ENCODE peak calls at places on chromosomes 12 and 14, in five cellular contexts. One of them, this sample, is unnamed. For H3K36me3 and H3K4me1, the result is how much of the 10 kb centered on the place peaks cover.

GRCh38 chr12:2256453-2256852 is 203.7 kb downstream of the CACNA1C start:
- DNase-seq in left lung: no peak
- DNase-seq in lung: no peak
- DNase-seq in uterus: no peak
- DNase-seq in breast epithelium: no peak
- DNase-seq in this sample: no peak

GRCh38 chr14:43795600-43796228 is 711.4 kb downstream of the FSCB start:
- DNase-seq in uterus: no peak
- DNase-seq in lung: no peak
- DNase-seq in left lung: no peak
- DNase-seq in breast epithelium: no peak
- DNase-seq in this sample: no peak

GRCh38 chr12:81070846-81071245 is 7.0 kb upstream of the ACSS3 start:
- DNase-seq in left lung: no peak
- DNase-seq in uterus: no peak
- DNase-seq in breast epithelium: no peak
- DNase-seq in lung: no peak
- DNase-seq in this sample: no peak

GRCh38 chr12:13534645-13535398 is 338.3 kb downstream of the EMP1 start:
- DNase-seq in left lung: peak
- DNase-seq in breast epithelium: no peak
- DNase-seq in lung: peak
- DNase-seq in uterus: peak
- DNase-seq in this sample: peak

GRCh38 chr12:70190252-70191010 is 52.8 kb upstream of the CNOT2 start:
- DNase-seq in breast epithelium: no peak
- DNase-seq in left lung: no peak
- DNase-seq in uterus: no peak
- DNase-seq in lung: no peak
- DNase-seq in this sample: no peak

GRCh38 chr12:126667340-126667739 is 1599.6 kb upstream of the TMEM132C start:
- DNase-seq in breast epithelium: no peak
- DNase-seq in left lung: no peak
- DNase-seq in lung: no peak
- DNase-seq in uterus: no peak
- DNase-seq in this sample: no peak

GRCh38 chr12:81758421-81759214 is 532 bp downstream of the PPFIA2 start:
- DNase-seq in left lung: peak
- DNase-seq in lung: no peak
- DNase-seq in breast epithelium: no peak
- DNase-seq in uterus: peak
- DNase-seq in this sample: no peak

GRCh38 chr14:91396959-91397815 is 20.4 kb downstream of the CCDC88C start:
- DNase-seq in uterus: no peak
- DNase-seq in breast epithelium: no peak
- DNase-seq in lung: peak
- DNase-seq in left lung: peak
- DNase-seq in this sample: peak

GRCh38 chr14:35046751-35047536 is 872 bp downstream of the FAM177A1 start:
- DNase-seq in breast epithelium: peak
- DNase-seq in left lung: no peak
- DNase-seq in lung: peak
- DNase-seq in uterus: no peak
- DNase-seq in this sample: peak

GRCh38 chr12:124812972-124813371 is 50.7 kb downstream of the SCARB1 start:
- DNase-seq in breast epithelium: no peak
- DNase-seq in uterus: no peak
- DNase-seq in lung: no peak
- DNase-seq in left lung: no peak
- DNase-seq in this sample: no peak

GRCh38 chr12:124817076-124818000 is 46.3 kb downstream of the SCARB1 start:
- DNase-seq in uterus: no peak
- DNase-seq in lung: no peak
- DNase-seq in breast epithelium: no peak
- DNase-seq in left lung: peak
- DNase-seq in this sample: no peak

GRCh38 chr12:124816295-124816854 is 47.3 kb downstream of the SCARB1 start:
- DNase-seq in uterus: no peak
- DNase-seq in left lung: peak
- DNase-seq in lung: no peak
- DNase-seq in breast epithelium: no peak
- DNase-seq in this sample: no peak

GRCh38 chr12:124813782-124814181 is 49.9 kb downstream of the SCARB1 start:
- DNase-seq in left lung: peak
- DNase-seq in uterus: no peak
- DNase-seq in lung: no peak
- DNase-seq in breast epithelium: no peak
- DNase-seq in this sample: no peak

DNA sequence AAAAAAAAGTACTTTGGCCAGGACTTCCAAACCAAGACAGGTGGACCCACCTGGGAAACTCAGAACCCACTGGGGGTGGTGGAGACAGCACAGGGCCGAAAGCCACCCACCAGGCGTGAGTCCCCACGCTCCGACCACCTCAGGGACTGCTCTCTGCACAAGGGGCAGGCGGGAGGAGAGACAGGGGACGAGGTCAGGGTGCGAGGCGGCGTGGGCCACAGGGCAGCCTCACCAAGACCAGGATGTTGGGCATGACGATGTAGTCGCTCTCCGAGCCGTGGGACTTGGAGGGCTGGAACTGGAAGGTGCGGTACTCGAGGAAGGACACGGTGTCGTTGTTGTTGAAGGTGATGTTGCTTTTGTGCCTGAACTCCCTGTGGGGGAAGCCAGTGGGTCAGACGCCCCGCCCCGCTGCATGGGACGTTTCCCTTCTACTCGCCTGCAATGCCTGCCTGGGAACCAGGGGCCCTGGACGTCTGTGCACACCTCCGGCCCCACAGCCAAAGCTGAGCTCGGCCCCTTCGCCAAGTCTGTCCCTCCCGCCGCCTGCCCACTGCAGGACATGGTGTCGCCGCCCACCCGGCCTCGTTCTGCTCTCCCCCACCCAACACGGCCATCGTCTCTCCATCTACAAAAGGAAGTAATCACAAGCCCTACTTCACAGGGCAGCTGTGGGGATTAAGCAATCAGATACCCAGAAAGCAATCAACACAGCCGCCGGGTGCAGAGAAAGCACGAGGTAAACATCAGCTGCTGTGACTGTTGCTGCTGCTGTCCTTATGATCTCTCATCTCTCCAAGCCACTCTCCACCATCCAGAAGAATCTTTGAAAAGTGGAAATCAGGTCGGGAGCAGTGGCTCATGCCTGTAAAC is 48.7 kb downstream of the SCARB1 start:
- DNase-seq in uterus: no peak
- DNase-seq in breast epithelium: no peak
- DNase-seq in lung: no peak
- DNase-seq in left lung: peak
- DNase-seq in this sample: no peak
- TF ChIP-seq CTCF in uterus: no peak
- TF ChIP-seq CTCF in breast epithelium: no peak
- TF ChIP-seq CTCF in lung: no peak
- TF ChIP-seq CTCF in left lung: no peak
- TF ChIP-seq CTCF in this sample: no peak

GRCh38 chr12:132774646-132775275 is 13.1 kb upstream of the ANKLE2 start:
- DNase-seq in lung: no peak
- DNase-seq in uterus: no peak
- DNase-seq in breast epithelium: no peak
- DNase-seq in left lung: peak
- DNase-seq in this sample: no peak
- H3K36me3 ChIP-seq in lung: under half
- H3K36me3 ChIP-seq in uterus: under half
- H3K36me3 ChIP-seq in breast epithelium: under half
- H3K36me3 ChIP-seq in left lung: half or more
- H3K36me3 ChIP-seq in this sample: half or more

DNA sequence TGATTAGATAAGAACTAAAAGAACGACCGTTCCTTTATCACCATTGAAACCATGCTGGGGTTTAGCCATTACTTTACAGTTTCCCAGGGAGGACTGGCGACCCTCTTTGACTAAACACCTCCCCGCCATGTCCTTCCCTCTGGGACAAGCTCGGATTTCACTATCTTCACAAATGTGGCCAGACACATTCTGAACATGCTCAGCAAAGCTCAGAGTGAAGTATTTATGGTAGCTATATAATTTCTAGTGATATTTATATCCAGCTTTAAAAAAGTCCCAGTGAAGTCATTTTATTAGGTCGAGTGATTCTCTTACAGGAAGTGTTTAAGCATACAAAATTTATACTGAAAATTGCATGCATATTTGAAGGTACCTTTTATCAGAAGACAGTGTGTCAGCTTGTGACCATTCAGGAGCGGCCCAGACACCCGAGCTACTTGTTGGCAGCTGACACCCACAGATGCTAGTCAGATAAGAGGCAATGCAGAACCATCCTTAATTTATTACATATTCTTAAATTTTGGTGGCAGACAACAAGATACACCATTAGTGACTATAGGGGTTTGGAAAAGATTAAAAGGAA is 36.8 kb downstream of the NIN start:
- DNase-seq in breast epithelium: no peak
- DNase-seq in uterus: no peak
- DNase-seq in left lung: no peak
- DNase-seq in lung: no peak
- DNase-seq in this sample: no peak
- H3K4me1 ChIP-seq in breast epithelium: under half
- H3K4me1 ChIP-seq in uterus: under half
- H3K4me1 ChIP-seq in left lung: under half
- H3K4me1 ChIP-seq in lung: under half
- H3K4me1 ChIP-seq in this sample: under half

DNA sequence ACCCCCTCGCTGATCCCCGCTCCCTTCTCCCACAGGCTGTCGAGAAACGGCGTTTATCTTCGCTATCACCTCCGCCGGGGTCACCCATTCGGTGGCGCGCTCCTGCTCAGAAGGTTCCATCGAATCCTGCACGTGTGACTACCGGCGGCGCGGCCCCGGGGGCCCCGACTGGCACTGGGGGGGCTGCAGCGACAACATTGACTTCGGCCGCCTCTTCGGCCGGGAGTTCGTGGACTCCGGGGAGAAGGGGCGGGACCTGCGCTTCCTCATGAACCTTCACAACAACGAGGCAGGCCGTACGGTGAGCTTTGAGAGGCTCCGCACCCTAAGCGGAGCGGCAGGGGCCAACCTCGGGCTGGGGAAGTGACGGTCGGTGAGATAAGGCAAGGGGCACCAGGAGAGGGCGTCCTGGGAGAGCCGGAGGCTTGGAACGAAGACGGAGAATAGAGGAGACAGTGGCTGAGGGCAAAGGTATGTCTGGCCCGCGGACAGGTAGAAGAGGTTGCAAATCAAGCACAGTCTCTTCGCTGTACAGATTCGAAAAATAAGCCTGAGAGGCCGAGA is 2.3 kb downstream of the WNT1 start:
- DNase-seq in lung: no peak
- DNase-seq in left lung: peak
- DNase-seq in uterus: no peak
- DNase-seq in breast epithelium: no peak
- DNase-seq in this sample: no peak
- TF ChIP-seq CTCF in lung: no peak
- TF ChIP-seq CTCF in left lung: no peak
- TF ChIP-seq CTCF in uterus: no peak
- TF ChIP-seq CTCF in breast epithelium: no peak
- TF ChIP-seq CTCF in this sample: no peak